ENCODE peak calls at places on chromosomes 3 and 15, in eight cellular contexts. One of them, this sample, is unnamed.
A peak's percentile ranks its signal among the peaks of the same experiment; 100 is the strongest.

GRCh38 chr3:46542801-46543201 is 23.3 kb downstream of the LRRC2 start:
- DNase-seq in H4: no peak
- DNase-seq in NCI-H1417: no peak
- DNase-seq in NCI-H460: no peak
- DNase-seq in HS-27A: no peak
- DNase-seq in lower leg skin: no peak
- DNase-seq in naive thymus-derived CD4-positive, alpha-beta T cell: no peak
- DNase-seq in NCI-H524: no peak
- DNase-seq in this sample: no peak

GRCh38 chr3:55623786-55624185 is 136.7 kb upstream of the WNT5A start:
- DNase-seq in NCI-H460: no peak
- DNase-seq in NCI-H524: no peak
- DNase-seq in H4: no peak
- DNase-seq in NCI-H1417: no peak
- DNase-seq in lower leg skin: no peak
- DNase-seq in naive thymus-derived CD4-positive, alpha-beta T cell: no peak
- DNase-seq in HS-27A: no peak
- DNase-seq in this sample: no peak

GRCh38 chr3:106609666-106610301 is 741.0 kb upstream of the CBLB start:
- DNase-seq in lower leg skin: no peak
- DNase-seq in H4: peak; percentile 82
- DNase-seq in NCI-H524: peak; percentile 85
- DNase-seq in naive thymus-derived CD4-positive, alpha-beta T cell: no peak
- DNase-seq in NCI-H1417: peak; percentile 64
- DNase-seq in NCI-H460: peak; percentile 72
- DNase-seq in HS-27A: peak; percentile 79
- DNase-seq in this sample: peak; percentile 86

GRCh38 chr3:55524565-55525244 is 37.6 kb upstream of the WNT5A start:
- DNase-seq in NCI-H460: no peak
- DNase-seq in H4: no peak
- DNase-seq in lower leg skin: no peak
- DNase-seq in HS-27A: peak; percentile 68
- DNase-seq in naive thymus-derived CD4-positive, alpha-beta T cell: no peak
- DNase-seq in NCI-H1417: no peak
- DNase-seq in NCI-H524: no peak
- DNase-seq in this sample: no peak

GRCh38 chr3:128506721-128507120 is 13.7 kb upstream of the GATA2 start:
- DNase-seq in NCI-H460: no peak
- DNase-seq in NCI-H524: no peak
- DNase-seq in NCI-H1417: no peak
- DNase-seq in HS-27A: no peak
- DNase-seq in H4: no peak
- DNase-seq in lower leg skin: peak; percentile 54
- DNase-seq in naive thymus-derived CD4-positive, alpha-beta T cell: no peak
- DNase-seq in this sample: no peak

GRCh38 chr15:59654043-59654442 is 3.3 kb downstream of the GTF2A2 start:
- DNase-seq in HS-27A: no peak
- DNase-seq in NCI-H524: no peak
- DNase-seq in NCI-H1417: no peak
- DNase-seq in NCI-H460: no peak
- DNase-seq in naive thymus-derived CD4-positive, alpha-beta T cell: no peak
- DNase-seq in H4: no peak
- DNase-seq in lower leg skin: no peak
- DNase-seq in this sample: no peak

GRCh38 chr3:52895416-52895815 is 1.9 kb downstream of the STIMATE start:
- DNase-seq in lower leg skin: no peak
- DNase-seq in NCI-H460: no peak
- DNase-seq in H4: no peak
- DNase-seq in NCI-H1417: no peak
- DNase-seq in NCI-H524: no peak
- DNase-seq in HS-27A: no peak
- DNase-seq in naive thymus-derived CD4-positive, alpha-beta T cell: no peak
- DNase-seq in this sample: no peak

GRCh38 chr3:78285032-78285728 is 1245.3 kb downstream of the ROBO2 start:
- DNase-seq in HS-27A: no peak
- DNase-seq in H4: no peak
- DNase-seq in lower leg skin: no peak
- DNase-seq in naive thymus-derived CD4-positive, alpha-beta T cell: no peak
- DNase-seq in NCI-H460: no peak
- DNase-seq in NCI-H1417: no peak
- DNase-seq in NCI-H524: peak; percentile 5
- DNase-seq in this sample: no peak

GRCh38 chr3:36477655-36478054 is 97.4 kb downstream of the STAC start:
- DNase-seq in NCI-H460: no peak
- DNase-seq in NCI-H1417: no peak
- DNase-seq in naive thymus-derived CD4-positive, alpha-beta T cell: no peak
- DNase-seq in lower leg skin: no peak
- DNase-seq in HS-27A: no peak
- DNase-seq in NCI-H524: no peak
- DNase-seq in H4: no peak
- DNase-seq in this sample: no peak

GRCh38 chr3:66418432-66419052 is 82.3 kb downstream of the LRIG1 start:
- DNase-seq in lower leg skin: no peak
- DNase-seq in naive thymus-derived CD4-positive, alpha-beta T cell: no peak
- DNase-seq in NCI-H1417: no peak
- DNase-seq in H4: peak; percentile 86
- DNase-seq in NCI-H524: no peak
- DNase-seq in NCI-H460: no peak
- DNase-seq in HS-27A: no peak
- DNase-seq in this sample: no peak

GRCh38 chr15:35545316-35545824 is 595 bp downstream of the DPH6 start:
- DNase-seq in NCI-H524: peak; percentile 72
- DNase-seq in NCI-H460: peak; percentile 41
- DNase-seq in HS-27A: peak; percentile 57
- DNase-seq in H4: peak; percentile 53
- DNase-seq in naive thymus-derived CD4-positive, alpha-beta T cell: peak; percentile 9
- DNase-seq in lower leg skin: no peak
- DNase-seq in NCI-H1417: no peak
- DNase-seq in this sample: no peak

GRCh38 chr3:133944181-133944580 is 48.5 kb upstream of the RAB6B start:
- DNase-seq in NCI-H524: no peak
- DNase-seq in HS-27A: no peak
- DNase-seq in naive thymus-derived CD4-positive, alpha-beta T cell: no peak
- DNase-seq in NCI-H460: no peak
- DNase-seq in NCI-H1417: no peak
- DNase-seq in lower leg skin: peak; percentile 60
- DNase-seq in H4: peak; percentile 94
- DNase-seq in this sample: no peak

GRCh38 chr3:149969945-149970715 is 565 bp downstream of the PFN2 start:
- DNase-seq in NCI-H524: peak; percentile 51
- DNase-seq in NCI-H1417: peak; percentile 90
- DNase-seq in HS-27A: peak; percentile 59
- DNase-seq in lower leg skin: peak; percentile 93
- DNase-seq in NCI-H460: peak; percentile 56
- DNase-seq in H4: peak; percentile 78
- DNase-seq in naive thymus-derived CD4-positive, alpha-beta T cell: peak; percentile 54
- DNase-seq in this sample: peak; percentile 79

GRCh38 chr3:57052662-57053061 is 7.8 kb upstream of the SPATA12 start:
- DNase-seq in naive thymus-derived CD4-positive, alpha-beta T cell: no peak
- DNase-seq in lower leg skin: no peak
- DNase-seq in NCI-H460: no peak
- DNase-seq in NCI-H1417: no peak
- DNase-seq in NCI-H524: no peak
- DNase-seq in HS-27A: no peak
- DNase-seq in H4: no peak
- DNase-seq in this sample: no peak